ENCODE peak calls at places on chromosome 17, in seven cellular contexts. Z is choroid plexus epithelial cell, P is GM12865, E is neural progenitor cell, X is astrocyte of the spinal cord, N is left ventricle myocardium inferior, W is thoracic aorta. H is an unnamed sample.
A peak's percentile ranks its signal among the peaks of the same experiment; 100 is the strongest.

GRCh38 chr17:69473801-69474170 is 59.3 kb downstream of the MAP2K6 start:
- DNase-seq in Z (peak; percentile 41), P (no peak), E (no peak), X (peak; percentile 58), N (no peak), W (no peak), H (no peak)

GRCh38 chr17:69448431-69449102 is 34.1 kb downstream of the MAP2K6 start:
- DNase-seq in Z (peak; percentile 48), P (no peak), E (peak; percentile 88), X (peak; percentile 57), N (peak; percentile 29), W (no peak), H (no peak)

GRCh38 chr17:82998637-82999036 is 80.8 kb upstream of the METRNL start:
- DNase-seq in Z (no peak), P (no peak), E (no peak), X (no peak), N (no peak), W (no peak), H (no peak)

GRCh38 chr17:29243792-29244191 is 2.9 kb upstream of the CRYBA1 start:
- DNase-seq in Z (peak; percentile 66), P (peak; percentile 45), E (peak; percentile 46), X (no peak), N (no peak), W (no peak), H (peak; percentile 68)

GRCh38 chr17:57935833-57936807 is 19.1 kb downstream of the CUEDC1 start:
- DNase-seq in Z (no peak), P (no peak), E (peak; percentile 79), X (peak; percentile 60), N (peak; percentile 81), W (no peak), H (no peak)

GRCh38 chr17:47644324-47644723 is 5.4 kb upstream of the KPNB1 start:
- DNase-seq in Z (no peak), P (no peak), E (no peak), X (no peak), N (no peak), W (no peak), H (no peak)

GRCh38 chr17:39626171-39626670 is 531 bp upstream of the PPP1R1B start:
- DNase-seq in Z (no peak), P (no peak), E (no peak), X (no peak), N (no peak), W (no peak), H (no peak)

GRCh38 chr17:50093246-50093645 is 1.9 kb upstream of the PDK2 start:
- DNase-seq in Z (no peak), P (no peak), E (no peak), X (no peak), N (no peak), W (no peak), H (no peak)

DNA sequence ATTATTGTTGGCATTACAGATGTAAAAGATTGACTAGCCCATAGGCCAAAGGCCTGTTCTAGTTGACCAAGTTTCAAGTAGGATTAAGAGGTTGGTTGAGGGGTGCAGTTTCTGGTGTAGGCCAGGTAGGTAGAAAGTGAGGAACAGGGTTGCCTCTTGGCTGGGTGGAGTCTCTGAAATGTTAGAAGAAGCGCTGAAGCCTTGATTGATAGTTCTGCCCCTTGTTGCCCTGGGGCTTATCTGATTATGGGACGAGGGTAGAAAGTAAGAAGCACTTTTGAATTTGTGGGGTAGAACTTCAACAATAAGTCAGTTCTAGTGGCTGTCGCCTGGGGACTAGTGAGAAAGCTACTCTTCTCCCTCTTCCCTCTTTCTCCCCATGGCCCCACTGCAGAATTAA is 6.2 kb downstream of the BCL6B start:
- DNase-seq in Z (no peak), P (no peak), E (no peak), X (no peak), N (no peak), W (no peak), H (no peak)
- TF ChIP-seq CTCF in Z (no peak), P (no peak), E (no peak), X (no peak), N (no peak), W (no peak), H (no peak)

GRCh38 chr17:55296171-55296695 is 31.5 kb downstream of the HLF start:
- DNase-seq in Z (no peak), P (no peak), E (no peak), X (no peak), N (no peak), W (no peak), H (no peak)
- TF ChIP-seq CTCF in Z (no peak), P (no peak), E (no peak), X (no peak), N (no peak), W (no peak), H (no peak)

GRCh38 chr17:34581446-34582184 is 2.2 kb downstream of the TMEM132E start:
- DNase-seq in Z (no peak), P (no peak), E (peak; percentile 65), X (no peak), N (no peak), W (no peak), H (no peak)
- TF ChIP-seq CTCF in Z (no peak), P (no peak), E (no peak), X (no peak), N (no peak), W (no peak), H (no peak)

GRCh38 chr17:6430769-6431168 is 4.2 kb downstream of the AIPL1 start:
- DNase-seq in Z (no peak), P (no peak), E (no peak), X (no peak), N (no peak), W (no peak), H (no peak)
- TF ChIP-seq CTCF in Z (peak; percentile 52), P (peak; percentile 35), E (peak; percentile 43), X (peak; percentile 46), N (no peak), W (no peak), H (no peak)

DNA sequence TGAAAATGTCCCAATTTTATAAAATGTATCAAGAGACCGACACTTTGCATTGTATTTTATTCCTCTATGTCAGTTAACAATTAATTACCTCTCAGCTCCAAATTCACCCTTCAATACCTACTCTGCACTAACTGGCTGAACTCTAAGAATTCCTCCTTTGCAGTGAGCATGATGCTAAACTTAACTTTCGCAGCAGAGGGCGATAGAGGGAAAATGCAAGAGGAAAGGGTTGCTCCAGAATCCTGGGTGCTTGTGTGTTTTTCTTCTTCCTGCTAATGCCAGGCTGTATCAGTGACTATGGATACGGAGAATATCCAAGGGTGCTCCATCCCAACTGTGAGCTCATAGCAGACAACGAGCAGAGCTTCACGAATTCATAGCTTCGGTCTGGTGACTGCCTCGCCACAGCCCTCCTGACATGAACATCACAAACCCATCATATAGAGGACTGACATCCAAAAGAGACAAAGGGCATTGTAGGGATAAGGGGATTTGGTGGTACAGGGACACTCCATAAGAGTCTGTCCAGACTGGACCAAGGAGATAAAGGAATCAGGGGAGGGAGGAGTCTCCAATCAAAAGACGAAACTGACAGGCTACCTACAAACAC is 172.9 kb downstream of the STX8 start:
- DNase-seq in Z (peak; percentile 63), P (peak; percentile 64), E (peak; percentile 39), X (no peak), N (no peak), W (no peak), H (no peak)
- TF ChIP-seq CTCF in Z (peak; percentile 70), P (peak; percentile 52), E (peak; percentile 56), X (peak; percentile 45), N (peak; percentile 42), W (no peak), H (peak; percentile 15)

DNA sequence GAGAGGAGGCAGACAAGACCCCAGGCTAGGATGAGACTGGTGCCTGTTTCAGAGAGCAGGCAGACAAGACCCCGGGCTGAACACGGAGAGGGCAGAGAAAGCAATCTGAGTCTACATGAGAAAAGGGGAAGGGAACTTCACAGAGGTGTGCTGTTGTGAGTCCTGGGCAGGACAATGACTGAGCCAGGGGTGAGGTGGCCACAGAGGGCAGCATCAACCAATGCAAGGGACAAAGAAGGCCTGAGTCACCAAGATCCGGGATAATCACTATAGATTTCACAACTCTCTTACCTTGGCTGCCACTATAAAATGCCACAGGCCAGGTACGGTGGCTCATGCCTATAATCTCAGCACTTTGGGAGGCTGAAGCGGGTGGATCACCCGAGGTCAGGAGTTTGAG is 89.0 kb downstream of the SLC39A11 start:
- DNase-seq in Z (no peak), P (no peak), E (no peak), X (no peak), N (no peak), W (no peak), H (no peak)
- TF ChIP-seq CTCF in Z (no peak), P (no peak), E (no peak), X (no peak), N (no peak), W (no peak), H (no peak)

DNA sequence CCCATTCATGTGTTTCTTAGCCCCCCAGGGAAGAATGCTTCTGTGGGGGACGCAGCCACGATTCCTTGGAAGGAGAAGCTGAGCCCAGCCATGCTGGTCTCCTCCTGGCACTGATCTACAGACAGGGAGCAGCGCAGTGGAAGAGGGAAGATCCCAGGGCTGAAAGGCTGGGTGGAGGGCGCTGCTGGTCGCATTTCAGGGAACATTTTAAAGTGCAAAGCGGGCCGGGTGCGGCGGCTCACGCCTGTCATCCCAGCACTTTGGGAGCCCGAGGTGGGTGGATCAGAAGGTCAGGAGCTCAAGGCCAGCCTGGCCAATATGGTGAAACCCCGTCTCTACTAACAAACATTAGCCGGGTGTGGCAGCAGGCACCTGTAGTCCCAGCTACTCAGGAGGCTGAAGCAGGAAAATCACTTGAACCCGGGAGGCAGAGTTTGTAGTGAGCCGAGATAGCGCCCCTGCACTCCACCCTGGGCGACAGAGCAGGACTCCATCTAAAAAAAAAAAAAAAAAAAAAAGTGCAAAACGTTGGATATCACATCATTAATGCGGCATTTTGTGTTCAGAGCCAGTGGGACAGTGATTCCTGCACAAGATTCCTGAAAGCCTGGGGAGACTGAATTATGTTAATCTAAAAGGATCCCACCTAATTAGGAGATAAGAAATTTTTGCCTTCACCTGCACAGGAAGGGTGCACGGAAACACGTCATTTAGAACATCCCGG is 558 bp upstream of the CHMP6 start:
- DNase-seq in Z (no peak), P (no peak), E (no peak), X (no peak), N (no peak), W (no peak), H (no peak)
- TF ChIP-seq CTCF in Z (no peak), P (no peak), E (no peak), X (no peak), N (no peak), W (no peak), H (no peak)

DNA sequence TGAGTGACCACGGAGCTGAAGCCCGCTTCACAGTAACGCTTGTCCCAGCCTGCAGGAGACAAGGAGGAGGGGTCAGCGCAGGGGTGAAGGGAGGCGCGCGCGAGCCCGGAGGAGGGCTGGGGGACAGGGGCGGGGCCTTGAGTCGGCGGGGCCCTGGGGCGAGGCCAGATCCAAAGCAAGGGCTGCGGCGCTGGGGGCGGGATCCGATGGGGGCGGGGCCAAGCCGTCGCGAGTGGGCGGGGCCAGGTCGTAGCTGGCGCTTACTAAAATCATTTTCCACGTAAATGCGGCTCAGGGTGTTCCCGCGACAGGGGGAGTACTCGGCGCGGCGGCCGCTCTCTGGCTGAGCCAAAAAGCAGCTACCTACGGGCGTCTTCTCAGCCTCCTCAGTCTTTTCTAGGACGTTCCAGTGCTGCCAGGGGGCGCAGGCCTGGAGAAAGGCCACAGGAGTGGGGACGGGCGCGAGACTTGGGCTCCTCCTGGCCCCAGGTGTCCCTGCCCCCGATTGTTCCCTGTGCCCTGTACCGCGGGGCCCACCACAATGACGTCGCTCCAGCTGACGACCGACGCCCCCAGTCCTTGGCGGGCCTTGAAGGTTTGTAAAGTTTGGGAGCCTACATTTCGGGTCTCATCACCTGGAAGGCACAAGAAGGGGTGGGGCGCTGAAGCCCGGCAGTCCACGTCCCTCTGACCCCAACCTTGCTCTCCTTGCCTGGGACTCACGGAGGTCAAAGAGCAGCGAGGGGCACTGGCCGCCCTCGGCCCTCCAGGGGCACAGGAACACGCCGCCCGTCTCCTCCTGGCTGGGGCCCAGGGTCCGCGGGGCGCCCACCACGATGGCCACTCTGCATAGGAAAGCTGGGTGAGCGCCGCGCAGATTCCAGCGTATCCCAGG is 3.9 kb downstream of the ITGA2B start:
- DNase-seq in Z (peak; percentile 64), P (peak; percentile 77), E (peak; percentile 94), X (peak; percentile 63), N (peak; percentile 83), W (no peak), H (peak; percentile 96)
- TF ChIP-seq CTCF in Z (peak; percentile 37), P (peak; percentile 7), E (peak; percentile 36), X (peak; percentile 14), N (no peak), W (no peak), H (no peak)

H was measured in esophagus muscularis mucosa.